ENCODE peak calls at places on chromosomes 3 and 15, in nine cellular contexts. One of them, this sample, is unnamed.

GRCh38 chr3:169112153-169112892 is 551.2 kb downstream of the MECOM start:
- DNase-seq in nephron progenitor cell: no peak
- DNase-seq in GM04504: no peak
- DNase-seq in stimulated activated CD4-positive, alpha-beta T cell treated with anti-CD3 and anti-CD28 coated beads, Interleukin-12 subunit alpha, Interleukin-12 subunit beta, amount 100 ng/mL, for 48 hours: no peak
- DNase-seq in HT1080: peak; percentile 98
- DNase-seq in AG10803: peak; percentile 82
- DNase-seq in effector memory CD4-positive, alpha-beta T cell: no peak
- DNase-seq in SW480: peak; percentile 49
- DNase-seq in stimulated activated effector memory CD8-positive, alpha-beta T cell treated with anti-CD3 and anti-CD28 coated beads, Interleukin-12 subunit alpha, Interleukin-12 subunit beta, amount 100 ng/mL, for 72 hours: no peak
- DNase-seq in this sample: no peak

GRCh38 chr3:46820852-46821251 is 42.4 kb downstream of the MYL3 start:
- DNase-seq in SW480: no peak
- DNase-seq in effector memory CD4-positive, alpha-beta T cell: no peak
- DNase-seq in AG10803: no peak
- DNase-seq in stimulated activated effector memory CD8-positive, alpha-beta T cell treated with anti-CD3 and anti-CD28 coated beads, Interleukin-12 subunit alpha, Interleukin-12 subunit beta, amount 100 ng/mL, for 72 hours: no peak
- DNase-seq in stimulated activated CD4-positive, alpha-beta T cell treated with anti-CD3 and anti-CD28 coated beads, Interleukin-12 subunit alpha, Interleukin-12 subunit beta, amount 100 ng/mL, for 48 hours: no peak
- DNase-seq in nephron progenitor cell: no peak
- DNase-seq in HT1080: no peak
- DNase-seq in GM04504: no peak
- DNase-seq in this sample: no peak

GRCh38 chr3:113485161-113485609 is 29.8 kb downstream of the SPICE1 start:
- DNase-seq in effector memory CD4-positive, alpha-beta T cell: peak; percentile 5
- DNase-seq in stimulated activated effector memory CD8-positive, alpha-beta T cell treated with anti-CD3 and anti-CD28 coated beads, Interleukin-12 subunit alpha, Interleukin-12 subunit beta, amount 100 ng/mL, for 72 hours: no peak
- DNase-seq in nephron progenitor cell: no peak
- DNase-seq in HT1080: no peak
- DNase-seq in GM04504: no peak
- DNase-seq in stimulated activated CD4-positive, alpha-beta T cell treated with anti-CD3 and anti-CD28 coated beads, Interleukin-12 subunit alpha, Interleukin-12 subunit beta, amount 100 ng/mL, for 48 hours: no peak
- DNase-seq in AG10803: no peak
- DNase-seq in SW480: no peak
- DNase-seq in this sample: no peak

GRCh38 chr3:176155012-176155411 is 1042.3 kb downstream of the TBL1XR1 start:
- DNase-seq in nephron progenitor cell: no peak
- DNase-seq in GM04504: no peak
- DNase-seq in stimulated activated CD4-positive, alpha-beta T cell treated with anti-CD3 and anti-CD28 coated beads, Interleukin-12 subunit alpha, Interleukin-12 subunit beta, amount 100 ng/mL, for 48 hours: no peak
- DNase-seq in SW480: no peak
- DNase-seq in HT1080: no peak
- DNase-seq in effector memory CD4-positive, alpha-beta T cell: no peak
- DNase-seq in AG10803: no peak
- DNase-seq in stimulated activated effector memory CD8-positive, alpha-beta T cell treated with anti-CD3 and anti-CD28 coated beads, Interleukin-12 subunit alpha, Interleukin-12 subunit beta, amount 100 ng/mL, for 72 hours: no peak
- DNase-seq in this sample: no peak

GRCh38 chr3:139353920-139354556 is 10.2 kb downstream of the MRPS22 start:
- DNase-seq in stimulated activated CD4-positive, alpha-beta T cell treated with anti-CD3 and anti-CD28 coated beads, Interleukin-12 subunit alpha, Interleukin-12 subunit beta, amount 100 ng/mL, for 48 hours: no peak
- DNase-seq in GM04504: peak; percentile 27
- DNase-seq in HT1080: peak; percentile 66
- DNase-seq in effector memory CD4-positive, alpha-beta T cell: no peak
- DNase-seq in nephron progenitor cell: no peak
- DNase-seq in stimulated activated effector memory CD8-positive, alpha-beta T cell treated with anti-CD3 and anti-CD28 coated beads, Interleukin-12 subunit alpha, Interleukin-12 subunit beta, amount 100 ng/mL, for 72 hours: no peak
- DNase-seq in AG10803: peak; percentile 65
- DNase-seq in SW480: peak; percentile 75
- DNase-seq in this sample: peak; percentile 15

GRCh38 chr3:22960326-22960984 is 242.7 kb upstream of the UBE2E2 start:
- DNase-seq in effector memory CD4-positive, alpha-beta T cell: no peak
- DNase-seq in stimulated activated effector memory CD8-positive, alpha-beta T cell treated with anti-CD3 and anti-CD28 coated beads, Interleukin-12 subunit alpha, Interleukin-12 subunit beta, amount 100 ng/mL, for 72 hours: no peak
- DNase-seq in HT1080: no peak
- DNase-seq in nephron progenitor cell: peak; percentile 33
- DNase-seq in AG10803: peak; percentile 33
- DNase-seq in SW480: peak; percentile 49
- DNase-seq in GM04504: peak; percentile 7
- DNase-seq in stimulated activated CD4-positive, alpha-beta T cell treated with anti-CD3 and anti-CD28 coated beads, Interleukin-12 subunit alpha, Interleukin-12 subunit beta, amount 100 ng/mL, for 48 hours: no peak
- DNase-seq in this sample: no peak

GRCh38 chr3:109927161-109927560 is 589.8 kb upstream of the DPPA4 start:
- DNase-seq in SW480: peak; percentile 38
- DNase-seq in effector memory CD4-positive, alpha-beta T cell: no peak
- DNase-seq in stimulated activated CD4-positive, alpha-beta T cell treated with anti-CD3 and anti-CD28 coated beads, Interleukin-12 subunit alpha, Interleukin-12 subunit beta, amount 100 ng/mL, for 48 hours: no peak
- DNase-seq in HT1080: peak; percentile 100
- DNase-seq in GM04504: peak; percentile 87
- DNase-seq in stimulated activated effector memory CD8-positive, alpha-beta T cell treated with anti-CD3 and anti-CD28 coated beads, Interleukin-12 subunit alpha, Interleukin-12 subunit beta, amount 100 ng/mL, for 72 hours: no peak
- DNase-seq in nephron progenitor cell: no peak
- DNase-seq in AG10803: peak; percentile 92
- DNase-seq in this sample: no peak

GRCh38 chr3:171851685-171852084 is 8.5 kb downstream of the TMEM212 start:
- DNase-seq in nephron progenitor cell: no peak
- DNase-seq in stimulated activated effector memory CD8-positive, alpha-beta T cell treated with anti-CD3 and anti-CD28 coated beads, Interleukin-12 subunit alpha, Interleukin-12 subunit beta, amount 100 ng/mL, for 72 hours: no peak
- DNase-seq in HT1080: peak; percentile 79
- DNase-seq in GM04504: no peak
- DNase-seq in stimulated activated CD4-positive, alpha-beta T cell treated with anti-CD3 and anti-CD28 coated beads, Interleukin-12 subunit alpha, Interleukin-12 subunit beta, amount 100 ng/mL, for 48 hours: no peak
- DNase-seq in AG10803: no peak
- DNase-seq in SW480: no peak
- DNase-seq in effector memory CD4-positive, alpha-beta T cell: no peak
- DNase-seq in this sample: no peak

GRCh38 chr15:92914768-92915221 is 14.7 kb downstream of the CHD2 start:
- DNase-seq in AG10803: no peak
- DNase-seq in stimulated activated effector memory CD8-positive, alpha-beta T cell treated with anti-CD3 and anti-CD28 coated beads, Interleukin-12 subunit alpha, Interleukin-12 subunit beta, amount 100 ng/mL, for 72 hours: no peak
- DNase-seq in effector memory CD4-positive, alpha-beta T cell: no peak
- DNase-seq in GM04504: no peak
- DNase-seq in HT1080: peak; percentile 31
- DNase-seq in nephron progenitor cell: no peak
- DNase-seq in stimulated activated CD4-positive, alpha-beta T cell treated with anti-CD3 and anti-CD28 coated beads, Interleukin-12 subunit alpha, Interleukin-12 subunit beta, amount 100 ng/mL, for 48 hours: no peak
- DNase-seq in SW480: no peak
- DNase-seq in this sample: no peak

GRCh38 chr3:17233398-17233800 is 348.6 kb downstream of the PLCL2 start:
- DNase-seq in stimulated activated CD4-positive, alpha-beta T cell treated with anti-CD3 and anti-CD28 coated beads, Interleukin-12 subunit alpha, Interleukin-12 subunit beta, amount 100 ng/mL, for 48 hours: peak; percentile 5
- DNase-seq in HT1080: peak; percentile 85
- DNase-seq in effector memory CD4-positive, alpha-beta T cell: peak; percentile 29
- DNase-seq in stimulated activated effector memory CD8-positive, alpha-beta T cell treated with anti-CD3 and anti-CD28 coated beads, Interleukin-12 subunit alpha, Interleukin-12 subunit beta, amount 100 ng/mL, for 72 hours: no peak
- DNase-seq in SW480: peak; percentile 89
- DNase-seq in GM04504: peak; percentile 16
- DNase-seq in nephron progenitor cell: peak; percentile 4
- DNase-seq in AG10803: peak; percentile 53
- DNase-seq in this sample: peak; percentile 43

GRCh38 chr3:145936986-145937385 is 224.0 kb downstream of the PLOD2 start:
- DNase-seq in HT1080: peak; percentile 36
- DNase-seq in stimulated activated CD4-positive, alpha-beta T cell treated with anti-CD3 and anti-CD28 coated beads, Interleukin-12 subunit alpha, Interleukin-12 subunit beta, amount 100 ng/mL, for 48 hours: no peak
- DNase-seq in SW480: no peak
- DNase-seq in AG10803: peak; percentile 69
- DNase-seq in nephron progenitor cell: no peak
- DNase-seq in GM04504: peak; percentile 18
- DNase-seq in effector memory CD4-positive, alpha-beta T cell: no peak
- DNase-seq in stimulated activated effector memory CD8-positive, alpha-beta T cell treated with anti-CD3 and anti-CD28 coated beads, Interleukin-12 subunit alpha, Interleukin-12 subunit beta, amount 100 ng/mL, for 72 hours: no peak
- DNase-seq in this sample: no peak

GRCh38 chr3:126618021-126618420 is 36.9 kb downstream of the TXNRD3 start:
- DNase-seq in stimulated activated CD4-positive, alpha-beta T cell treated with anti-CD3 and anti-CD28 coated beads, Interleukin-12 subunit alpha, Interleukin-12 subunit beta, amount 100 ng/mL, for 48 hours: no peak
- DNase-seq in AG10803: peak; percentile 36
- DNase-seq in nephron progenitor cell: no peak
- DNase-seq in effector memory CD4-positive, alpha-beta T cell: no peak
- DNase-seq in SW480: no peak
- DNase-seq in stimulated activated effector memory CD8-positive, alpha-beta T cell treated with anti-CD3 and anti-CD28 coated beads, Interleukin-12 subunit alpha, Interleukin-12 subunit beta, amount 100 ng/mL, for 72 hours: no peak
- DNase-seq in HT1080: no peak
- DNase-seq in GM04504: no peak
- DNase-seq in this sample: no peak

GRCh38 chr15:33137101-33137500 is 57.4 kb downstream of the FMN1 start:
- DNase-seq in GM04504: no peak
- DNase-seq in SW480: no peak
- DNase-seq in AG10803: no peak
- DNase-seq in effector memory CD4-positive, alpha-beta T cell: no peak
- DNase-seq in nephron progenitor cell: no peak
- DNase-seq in stimulated activated effector memory CD8-positive, alpha-beta T cell treated with anti-CD3 and anti-CD28 coated beads, Interleukin-12 subunit alpha, Interleukin-12 subunit beta, amount 100 ng/mL, for 72 hours: no peak
- DNase-seq in stimulated activated CD4-positive, alpha-beta T cell treated with anti-CD3 and anti-CD28 coated beads, Interleukin-12 subunit alpha, Interleukin-12 subunit beta, amount 100 ng/mL, for 48 hours: no peak
- DNase-seq in HT1080: no peak
- DNase-seq in this sample: no peak

GRCh38 chr3:187777331-187778046 is 32.2 kb upstream of the BCL6 start:
- DNase-seq in GM04504: no peak
- DNase-seq in stimulated activated CD4-positive, alpha-beta T cell treated with anti-CD3 and anti-CD28 coated beads, Interleukin-12 subunit alpha, Interleukin-12 subunit beta, amount 100 ng/mL, for 48 hours: no peak
- DNase-seq in HT1080: peak; percentile 95
- DNase-seq in stimulated activated effector memory CD8-positive, alpha-beta T cell treated with anti-CD3 and anti-CD28 coated beads, Interleukin-12 subunit alpha, Interleukin-12 subunit beta, amount 100 ng/mL, for 72 hours: peak; percentile 78
- DNase-seq in SW480: no peak
- DNase-seq in effector memory CD4-positive, alpha-beta T cell: peak; percentile 26
- DNase-seq in nephron progenitor cell: no peak
- DNase-seq in AG10803: peak; percentile 18
- DNase-seq in this sample: no peak

GRCh38 chr15:84915011-84915958 is 30.8 kb downstream of the SLC28A1 start:
- DNase-seq in effector memory CD4-positive, alpha-beta T cell: no peak
- DNase-seq in stimulated activated effector memory CD8-positive, alpha-beta T cell treated with anti-CD3 and anti-CD28 coated beads, Interleukin-12 subunit alpha, Interleukin-12 subunit beta, amount 100 ng/mL, for 72 hours: no peak
- DNase-seq in AG10803: peak; percentile 85
- DNase-seq in HT1080: peak; percentile 78
- DNase-seq in stimulated activated CD4-positive, alpha-beta T cell treated with anti-CD3 and anti-CD28 coated beads, Interleukin-12 subunit alpha, Interleukin-12 subunit beta, amount 100 ng/mL, for 48 hours: peak; percentile 55
- DNase-seq in nephron progenitor cell: peak; percentile 46
- DNase-seq in SW480: peak; percentile 86
- DNase-seq in GM04504: peak; percentile 66
- DNase-seq in this sample: peak; percentile 94

GRCh38 chr3:88059380-88060160 is 515 bp downstream of the ZNF654 start:
- DNase-seq in GM04504: no peak
- DNase-seq in stimulated activated effector memory CD8-positive, alpha-beta T cell treated with anti-CD3 and anti-CD28 coated beads, Interleukin-12 subunit alpha, Interleukin-12 subunit beta, amount 100 ng/mL, for 72 hours: peak; percentile 55
- DNase-seq in HT1080: no peak
- DNase-seq in stimulated activated CD4-positive, alpha-beta T cell treated with anti-CD3 and anti-CD28 coated beads, Interleukin-12 subunit alpha, Interleukin-12 subunit beta, amount 100 ng/mL, for 48 hours: no peak
- DNase-seq in AG10803: no peak
- DNase-seq in nephron progenitor cell: peak; percentile 18
- DNase-seq in SW480: peak; percentile 59
- DNase-seq in effector memory CD4-positive, alpha-beta T cell: no peak
- DNase-seq in this sample: peak; percentile 10

GRCh38 chr3:69081583-69082262 is 1.6 kb upstream of the UBA3 start:
- DNase-seq in AG10803: no peak
- DNase-seq in nephron progenitor cell: no peak
- DNase-seq in SW480: peak; percentile 33
- DNase-seq in stimulated activated effector memory CD8-positive, alpha-beta T cell treated with anti-CD3 and anti-CD28 coated beads, Interleukin-12 subunit alpha, Interleukin-12 subunit beta, amount 100 ng/mL, for 72 hours: no peak
- DNase-seq in GM04504: no peak
- DNase-seq in effector memory CD4-positive, alpha-beta T cell: no peak
- DNase-seq in HT1080: peak; percentile 41
- DNase-seq in stimulated activated CD4-positive, alpha-beta T cell treated with anti-CD3 and anti-CD28 coated beads, Interleukin-12 subunit alpha, Interleukin-12 subunit beta, amount 100 ng/mL, for 48 hours: no peak
- DNase-seq in this sample: no peak

GRCh38 chr3:169272533-169272932 is 391.0 kb downstream of the MECOM start:
- DNase-seq in effector memory CD4-positive, alpha-beta T cell: no peak
- DNase-seq in stimulated activated effector memory CD8-positive, alpha-beta T cell treated with anti-CD3 and anti-CD28 coated beads, Interleukin-12 subunit alpha, Interleukin-12 subunit beta, amount 100 ng/mL, for 72 hours: no peak
- DNase-seq in AG10803: no peak
- DNase-seq in HT1080: no peak
- DNase-seq in nephron progenitor cell: no peak
- DNase-seq in GM04504: no peak
- DNase-seq in stimulated activated CD4-positive, alpha-beta T cell treated with anti-CD3 and anti-CD28 coated beads, Interleukin-12 subunit alpha, Interleukin-12 subunit beta, amount 100 ng/mL, for 48 hours: no peak
- DNase-seq in SW480: no peak
- DNase-seq in this sample: no peak

GRCh38 chr3:107366766-107367165 is 10.5 kb upstream of the CCDC54 start:
- DNase-seq in stimulated activated effector memory CD8-positive, alpha-beta T cell treated with anti-CD3 and anti-CD28 coated beads, Interleukin-12 subunit alpha, Interleukin-12 subunit beta, amount 100 ng/mL, for 72 hours: no peak
- DNase-seq in effector memory CD4-positive, alpha-beta T cell: no peak
- DNase-seq in SW480: no peak
- DNase-seq in nephron progenitor cell: no peak
- DNase-seq in GM04504: no peak
- DNase-seq in stimulated activated CD4-positive, alpha-beta T cell treated with anti-CD3 and anti-CD28 coated beads, Interleukin-12 subunit alpha, Interleukin-12 subunit beta, amount 100 ng/mL, for 48 hours: no peak
- DNase-seq in HT1080: peak; percentile 76
- DNase-seq in AG10803: no peak
- DNase-seq in this sample: no peak

GRCh38 chr15:76153241-76154197 is 93.7 kb downstream of the TMEM266 start:
- DNase-seq in effector memory CD4-positive, alpha-beta T cell: no peak
- DNase-seq in AG10803: no peak
- DNase-seq in nephron progenitor cell: no peak
- DNase-seq in stimulated activated effector memory CD8-positive, alpha-beta T cell treated with anti-CD3 and anti-CD28 coated beads, Interleukin-12 subunit alpha, Interleukin-12 subunit beta, amount 100 ng/mL, for 72 hours: no peak
- DNase-seq in HT1080: no peak
- DNase-seq in GM04504: no peak
- DNase-seq in stimulated activated CD4-positive, alpha-beta T cell treated with anti-CD3 and anti-CD28 coated beads, Interleukin-12 subunit alpha, Interleukin-12 subunit beta, amount 100 ng/mL, for 48 hours: no peak
- DNase-seq in SW480: no peak
- DNase-seq in this sample: no peak